ENCODE peak calls at places on chromosome 3, in eight cellular contexts. A is posterior vena cava; H is stimulated activated CD8-positive, alpha-beta memory T cell treated with anti-CD3 and anti-CD28 coated beads, Interleukin-7, amount 100 ng/mL, for 24 hours; I is AG09309; W is fibroblast of lung; Z is CD4-positive, alpha-beta T cell; K is NCI-H510A treated with DMSO at 0.1 percent for 48 hours; R is NCI-H524. T is an unnamed sample.

GRCh38 chr3:128505771-128506170 is 12.8 kb upstream of the GATA2 start:
- DNase-seq in A (no peak), H (no peak), I (no peak), W (no peak), Z (no peak), K (no peak), R (no peak), T (no peak)

GRCh38 chr3:101518421-101518871 is 5.4 kb upstream of the SENP7 start:
- DNase-seq in A (no peak), H (no peak), I (no peak), W (no peak), Z (peak), K (peak), R (no peak), T (no peak)

GRCh38 chr3:197027151-197027895 is 2.3 kb downstream of the MELTF start:
- DNase-seq in A (no peak), H (no peak), I (no peak), W (no peak), Z (no peak), K (no peak), R (peak), T (no peak)

GRCh38 chr3:107813066-107813465 is 277.8 kb downstream of the CD47 start:
- DNase-seq in A (no peak), H (no peak), I (no peak), W (peak), Z (no peak), K (no peak), R (no peak), T (no peak)

GRCh38 chr3:67819447-67819846 is 165.0 kb upstream of the SUCLG2 start:
- DNase-seq in A (no peak), H (no peak), I (no peak), W (no peak), Z (no peak), K (no peak), R (peak), T (no peak)

GRCh38 chr3:182795383-182795782 is 2.1 kb downstream of the ATP11B start:
- DNase-seq in A (no peak), H (no peak), I (no peak), W (no peak), Z (peak), K (peak), R (no peak), T (no peak)

GRCh38 chr3:10709110-10709781 is 106.8 kb upstream of the SLC6A11 start:
- DNase-seq in A (no peak), H (no peak), I (no peak), W (no peak), Z (no peak), K (no peak), R (peak), T (no peak)

GRCh38 chr3:157493627-157494550 is 9.3 kb downstream of the VEPH1 start:
- DNase-seq in A (no peak), H (no peak), I (peak), W (peak), Z (no peak), K (peak), R (peak), T (no peak)

GRCh38 chr3:170420307-170420821 is 1.7 kb downstream of the CLDN11 start:
- DNase-seq in A (no peak), H (no peak), I (no peak), W (peak), Z (no peak), K (peak), R (no peak), T (no peak)

GRCh38 chr3:134374791-134375541 is 719 bp upstream of the AMOTL2 start:
- DNase-seq in A (peak), H (no peak), I (no peak), W (no peak), Z (no peak), K (peak), R (peak), T (peak)

GRCh38 chr3:31248619-31248992 is 284.1 kb upstream of the STT3B start:
- DNase-seq in A (no peak), H (no peak), I (no peak), W (no peak), Z (no peak), K (no peak), R (peak), T (no peak)

GRCh38 chr3:195591852-195592251 is 8.1 kb upstream of the APOD start:
- DNase-seq in A (no peak), H (no peak), I (no peak), W (no peak), Z (no peak), K (no peak), R (no peak), T (no peak)

GRCh38 chr3:71893120-71893519 is 108.2 kb upstream of the PROK2 start:
- DNase-seq in A (no peak), H (no peak), I (no peak), W (no peak), Z (no peak), K (no peak), R (no peak), T (no peak)

GRCh38 chr3:156677120-156677479 is 2.7 kb downstream of the TIPARP start:
- DNase-seq in A (no peak), H (no peak), I (no peak), W (no peak), Z (no peak), K (no peak), R (no peak), T (no peak)

GRCh38 chr3:69691860-69692259 is 47.4 kb upstream of the MITF start:
- DNase-seq in A (no peak), H (no peak), I (no peak), W (peak), Z (no peak), K (no peak), R (no peak), T (no peak)

GRCh38 chr3:116148881-116149530 is 296.3 kb downstream of the LSAMP start:
- DNase-seq in A (no peak), H (no peak), I (no peak), W (peak), Z (no peak), K (peak), R (peak), T (no peak)

GRCh38 chr3:197368330-197368729 is 69.9 kb upstream of the DLG1 start:
- DNase-seq in A (no peak), H (no peak), I (no peak), W (no peak), Z (no peak), K (no peak), R (no peak), T (no peak)

GRCh38 chr3:144129536-144130214 is 158.1 kb downstream of the DIPK2A start:
- DNase-seq in A (no peak), H (no peak), I (no peak), W (no peak), Z (no peak), K (no peak), R (peak), T (no peak)

T was measured in left ventricle myocardium inferior.